ENCODE peak calls at places on chromosomes 3 and 15, in seven cellular contexts. U is thoracic aorta, E is GM23248, P is tibial artery, Q is transverse colon, S is HCT116, A is ovary. H is an unnamed sample.

GRCh38 chr3:52374173-52374572 is 58.1 kb downstream of the DNAH1 start:
- DNase-seq in E (no peak), Q (no peak), U (no peak), P (no peak), S (no peak), A (no peak), H (no peak)

GRCh38 chr3:105891101-105891500 is 22.3 kb upstream of the CBLB start:
- DNase-seq in E (no peak), Q (no peak), A (no peak), P (no peak), U (no peak), S (no peak), H (no peak)

GRCh38 chr3:128076783-128077624 is 24.8 kb downstream of the SEC61A1 start:
- DNase-seq in E (peak; percentile 63), U (no peak), A (no peak), S (no peak), Q (peak; percentile 34), P (no peak), H (no peak)

GRCh38 chr3:65170357-65171090 is 482.7 kb upstream of the ADAMTS9 start:
- DNase-seq in U (peak; percentile 73), Q (peak; percentile 76), S (no peak), A (peak; percentile 88), E (peak; percentile 83), P (peak; percentile 83), H (peak; percentile 95)

GRCh38 chr15:25762015-25762662 is 101.0 kb downstream of the ATP10A start:
- DNase-seq in P (no peak), S (no peak), E (peak; percentile 13), Q (no peak), U (no peak), A (no peak), H (no peak)

GRCh38 chr15:48631191-48631770 is 14.2 kb downstream of the FBN1 start:
- DNase-seq in Q (no peak), E (peak; percentile 76), P (no peak), A (no peak), U (no peak), S (no peak), H (no peak)

GRCh38 chr3:59908700-59909099 is 858.9 kb upstream of the CFAP20DC start:
- DNase-seq in E (no peak), P (no peak), U (no peak), A (no peak), Q (no peak), S (no peak), H (no peak)

GRCh38 chr3:153029350-153029749 is 132.7 kb upstream of the RAP2B start:
- DNase-seq in A (no peak), U (no peak), S (no peak), Q (no peak), P (no peak), E (peak; percentile 73), H (no peak)

GRCh38 chr15:43312378-43312777 is 18.0 kb downstream of the LCMT2 start:
- DNase-seq in P (no peak), Q (no peak), A (no peak), E (no peak), S (no peak), U (no peak), H (no peak)

GRCh38 chr3:126749931-126750759 is 46.1 kb downstream of the CHCHD6 start:
- DNase-seq in E (no peak), Q (no peak), P (no peak), U (no peak), A (no peak), S (no peak), H (no peak)

GRCh38 chr15:101024111-101024695 is 105.0 kb downstream of the LRRK1 start:
- DNase-seq in Q (peak; percentile 13), S (no peak), A (peak; percentile 72), E (peak; percentile 58), U (no peak), P (peak; percentile 44), H (peak; percentile 75)

GRCh38 chr3:177057768-177058167 is 139.5 kb downstream of the TBL1XR1 start:
- DNase-seq in P (no peak), U (no peak), Q (no peak), E (no peak), S (no peak), A (no peak), H (no peak)

GRCh38 chr3:150278843-150279341 is 129.2 kb upstream of the TSC22D2 start:
- DNase-seq in Q (peak; percentile 23), P (no peak), S (no peak), A (no peak), U (no peak), E (no peak), H (peak; percentile 57)

GRCh38 chr3:148962513-148962912 is 28.8 kb upstream of the GYG1 start:
- DNase-seq in U (no peak), E (peak; percentile 81), P (peak; percentile 26), A (peak; percentile 38), S (peak; percentile 56), Q (no peak), H (no peak)

GRCh38 chr3:36480916-36481648 is 100.8 kb downstream of the STAC start:
- DNase-seq in U (no peak), P (no peak), Q (no peak), A (no peak), S (no peak), E (peak; percentile 88), H (no peak)

GRCh38 chr3:27960133-27960532 is 238.0 kb upstream of the EOMES start:
- DNase-seq in A (no peak), E (peak; percentile 91), Q (no peak), U (no peak), S (peak; percentile 27), P (no peak), H (no peak)

GRCh38 chr3:196914866-196915265 is 27.5 kb downstream of the NCBP2 start:
- DNase-seq in Q (no peak), E (no peak), U (no peak), S (no peak), P (no peak), A (no peak), H (no peak)

GRCh38 chr3:60017631-60018030 is 967.8 kb upstream of the CFAP20DC start:
- DNase-seq in U (no peak), Q (no peak), S (no peak), A (no peak), E (peak; percentile 4), P (no peak), H (no peak)

GRCh38 chr15:45549831-45550230 is 27.3 kb upstream of the SLC30A4 start:
- DNase-seq in A (no peak), Q (no peak), U (no peak), E (peak; percentile 80), P (no peak), S (no peak), H (no peak)

GRCh38 chr15:55897560-55898336 is 95.7 kb downstream of the NEDD4 start:
- DNase-seq in E (peak; percentile 66), S (no peak), A (peak; percentile 51), Q (peak; percentile 47), P (peak; percentile 31), U (no peak), H (no peak)

GRCh38 chr3:45644467-45645201 is 44.6 kb upstream of the SACM1L start:
- DNase-seq in P (no peak), Q (no peak), E (peak; percentile 97), S (no peak), A (no peak), U (no peak), H (no peak)

GRCh38 chr15:55909036-55909811 is 84.2 kb downstream of the NEDD4 start:
- DNase-seq in Q (no peak), S (no peak), P (no peak), A (no peak), E (peak; percentile 86), U (no peak), H (no peak)

GRCh38 chr3:39644176-39644575 is 165.2 kb upstream of the MYRIP start:
- DNase-seq in E (peak; percentile 86), U (no peak), S (no peak), A (no peak), P (no peak), Q (no peak), H (no peak)

GRCh38 chr3:71955549-71956373 is 170.8 kb upstream of the PROK2 start:
- DNase-seq in E (peak; percentile 89), P (peak; percentile 76), S (peak; percentile 45), U (peak; percentile 41), A (peak; percentile 81), Q (peak; percentile 71), H (peak; percentile 83)

DNA sequence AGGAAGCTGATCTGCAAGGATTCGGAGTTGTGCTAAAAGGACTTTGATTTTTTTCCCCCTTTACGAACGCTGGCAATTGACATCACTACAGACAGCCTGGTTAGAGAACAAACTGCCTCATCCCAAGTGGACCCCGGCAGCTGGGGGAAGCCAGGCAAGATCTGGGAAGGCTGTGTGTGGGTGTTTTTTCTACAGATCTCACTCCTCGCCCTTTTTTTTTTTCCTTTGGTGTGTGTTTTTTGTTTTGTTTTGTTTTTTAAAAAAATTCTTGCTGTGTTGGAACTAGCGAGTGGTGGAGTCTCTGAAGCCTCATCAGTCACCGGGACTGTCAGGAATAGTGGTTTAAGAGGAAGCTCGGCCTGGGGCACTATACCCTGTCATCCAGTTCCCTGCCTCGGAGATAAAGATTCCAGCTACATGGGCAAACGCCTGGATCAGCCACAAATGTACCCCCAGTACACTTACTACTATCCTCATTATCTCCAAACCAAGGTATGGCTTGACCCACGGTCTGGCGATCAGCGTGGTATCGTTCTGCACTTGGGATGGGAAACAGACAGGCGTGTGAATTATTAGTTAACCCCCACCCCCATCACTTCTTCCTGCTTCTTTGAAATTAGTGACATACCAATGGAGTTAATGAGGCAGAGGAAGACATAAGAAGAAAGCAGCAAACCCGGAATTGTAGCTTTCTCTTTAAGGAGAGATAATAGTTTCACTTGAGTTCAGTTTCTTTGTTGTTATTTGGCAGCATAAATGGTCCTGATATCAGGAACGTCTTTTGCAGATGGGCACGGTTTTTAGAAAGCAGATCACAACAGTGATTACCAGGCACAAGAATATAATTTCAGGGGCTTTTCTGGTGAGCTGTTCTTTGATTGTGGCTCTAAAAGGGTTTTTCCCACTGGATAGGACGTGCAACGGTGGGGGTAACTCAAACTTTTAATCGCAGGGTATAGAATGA is 676 bp downstream of the RBMS3 start:
- DNase-seq in E (peak; percentile 72), S (no peak), P (peak; percentile 32), U (no peak), A (peak; percentile 33), Q (no peak), H (peak; percentile 40)
- H3K27ac ChIP-seq in E (peak overlapping the region; percentile 88), S (no peak overlapping the region), P (peak overlapping the region; percentile 89), U (peak overlapping the region; percentile 93), A (peak overlapping the region; percentile 33), Q (peak overlapping the region; percentile 81), H (peak overlapping the region; percentile 68)

GRCh38 chr15:70486451-70487379 is 276.6 kb downstream of the UACA start:
- DNase-seq in S (no peak), Q (no peak), P (peak; percentile 36), A (no peak), U (no peak), E (peak; percentile 95), H (no peak)
- H3K27ac ChIP-seq in S (no peak overlapping the region), Q (no peak overlapping the region), P (no peak overlapping the region), A (no peak overlapping the region), U (no peak overlapping the region), E (peak overlapping the region; percentile 84), H (no peak overlapping the region)

GRCh38 chr3:171258316-171258715 is 201.9 kb downstream of the TNIK start:
- DNase-seq in U (no peak), A (no peak), E (peak; percentile 28), Q (no peak), P (no peak), S (peak; percentile 56), H (no peak)
- H3K27ac ChIP-seq in U (no peak overlapping the region), A (no peak overlapping the region), E (peak overlapping the region; percentile 12), Q (peak overlapping the region; percentile 21), P (no peak overlapping the region), S (peak overlapping the region; percentile 76), H (no peak overlapping the region)

DNA sequence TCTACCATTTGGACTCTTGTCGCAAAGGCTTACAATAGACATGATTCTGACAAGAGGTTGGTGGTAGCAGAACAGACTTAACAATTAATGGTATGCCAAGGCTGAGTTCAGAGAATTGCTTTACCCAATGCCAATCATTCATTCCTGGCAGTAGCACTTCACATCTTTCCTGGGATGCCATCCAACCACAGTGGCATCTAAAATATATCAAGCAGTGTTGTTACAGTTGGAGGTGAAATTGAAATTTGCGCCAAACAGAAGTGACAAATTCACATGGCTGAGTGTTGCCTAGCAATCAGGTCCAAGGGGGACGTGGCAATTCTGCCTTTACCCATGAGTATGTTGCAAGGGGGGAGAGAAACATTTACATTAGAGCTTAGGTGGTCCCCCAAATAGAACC is 21.0 kb upstream of the DPH6 start:
- DNase-seq in A (no peak), U (no peak), P (no peak), Q (no peak), E (no peak), S (no peak), H (no peak)
- H3K27ac ChIP-seq in A (no peak overlapping the region), U (no peak overlapping the region), P (no peak overlapping the region), Q (no peak overlapping the region), E (no peak overlapping the region), S (no peak overlapping the region), H (no peak overlapping the region)

H was measured in kidney.